ENCODE peak calls at places on chromosomes 4 and X, in nine cellular contexts. E is T-helper 17 cell; R is HTR-8/SVneo; A is GM13976; Y is pons; M is activated CD4-positive, alpha-beta T cell treated with anti-CD3 and anti-CD28 coated beads, Interleukin-2, amount 10 ng/mL, durations not matched to agents 7 days and 5 days; G is AML-193; L is GM23338; F is T-cell. K is an unnamed sample.
A peak's percentile ranks its signal among the peaks of the same experiment; 100 is the strongest.

GRCh38 chr4:2378898-2379297 is 39.5 kb downstream of the ZFYVE28 start:
- DNase-seq in E (no peak), R (no peak), A (no peak), Y (no peak), M (no peak), G (no peak), L (no peak), F (no peak), K (no peak)

GRCh38 chrX:13597928-13598327 is 28.5 kb downstream of the EGFL6 start:
- DNase-seq in E (no peak), R (no peak), A (no peak), Y (no peak), M (no peak), G (no peak), L (no peak), F (no peak), K (no peak)

GRCh38 chr4:174496631-174497442 is 25.5 kb downstream of the HPGD start:
- DNase-seq in E (no peak), R (no peak), A (no peak), Y (no peak), M (no peak), G (no peak), L (no peak), F (no peak), K (no peak)

GRCh38 chrX:1249101-1249887 is 19.3 kb upstream of the CSF2RA start:
- DNase-seq in E (no peak), R (peak; percentile 75), A (no peak), Y (peak; percentile 76), M (peak; percentile 50), G (no peak), L (peak; percentile 86), F (peak; percentile 26), K (no peak)

GRCh38 chrX:18769812-18770573 is 62.5 kb downstream of the PPEF1 start:
- DNase-seq in E (no peak), R (no peak), A (no peak), Y (no peak), M (no peak), G (no peak), L (no peak), F (no peak), K (no peak)

GRCh38 chrX:136953867-136954787 is 73.6 kb upstream of the RBMX start:
- DNase-seq in E (no peak), R (peak; percentile 27), A (peak; percentile 60), Y (peak; percentile 73), M (peak; percentile 69), G (peak; percentile 56), L (peak; percentile 79), F (peak; percentile 53), K (peak; percentile 64)

GRCh38 chrX:41481264-41482109 is 34.3 kb downstream of the NYX start:
- DNase-seq in E (no peak), R (no peak), A (peak; percentile 62), Y (no peak), M (peak; percentile 6), G (peak; percentile 7), L (peak; percentile 67), F (no peak), K (no peak)

GRCh38 chrX:154384284-154384892 is 5.3 kb downstream of the EMD start:
- DNase-seq in E (no peak), R (no peak), A (no peak), Y (no peak), M (no peak), G (no peak), L (no peak), F (no peak), K (no peak)

GRCh38 chr4:6461301-6462165 is 10.9 kb downstream of the PPP2R2C start:
- DNase-seq in E (no peak), R (no peak), A (peak; percentile 6), Y (no peak), M (peak; percentile 1), G (no peak), L (peak; percentile 11), F (no peak), K (no peak)

GRCh38 chr4:87032884-87033533 is 98.2 kb downstream of the AFF1 start:
- DNase-seq in E (no peak), R (no peak), A (no peak), Y (peak; percentile 70), M (no peak), G (no peak), L (no peak), F (no peak), K (no peak)

K was measured in Kasumi-1.